ENCODE peak calls at places on chromosomes 12 and 14, in seven cellular contexts. One of them, this sample, is unnamed.

GRCh38 chr12:56954956-56955355 is 2.5 kb downstream of the RDH16 start:
- DNase-seq in left cardiac atrium: no peak
- DNase-seq in tibial artery: no peak
- DNase-seq in non-pigmented ciliary epithelial cell: no peak
- DNase-seq in T47D: no peak
- DNase-seq in Ammon's horn: no peak
- DNase-seq in NCI-H1436: no peak
- DNase-seq in this sample: no peak

GRCh38 chr12:131604146-131604844 is 106.6 kb upstream of the SFSWAP start:
- DNase-seq in NCI-H1436: no peak
- DNase-seq in tibial artery: no peak
- DNase-seq in Ammon's horn: no peak
- DNase-seq in left cardiac atrium: no peak
- DNase-seq in T47D: no peak
- DNase-seq in non-pigmented ciliary epithelial cell: no peak
- DNase-seq in this sample: no peak

GRCh38 chr14:81886588-81886987 is 352.9 kb upstream of the SEL1L start:
- DNase-seq in NCI-H1436: no peak
- DNase-seq in non-pigmented ciliary epithelial cell: no peak
- DNase-seq in left cardiac atrium: no peak
- DNase-seq in Ammon's horn: no peak
- DNase-seq in tibial artery: no peak
- DNase-seq in T47D: no peak
- DNase-seq in this sample: no peak

GRCh38 chr14:80955434-80955939 is at the start of gene TSHR:
- DNase-seq in left cardiac atrium: no peak
- DNase-seq in NCI-H1436: no peak
- DNase-seq in tibial artery: no peak
- DNase-seq in non-pigmented ciliary epithelial cell: no peak
- DNase-seq in Ammon's horn: no peak
- DNase-seq in T47D: no peak
- DNase-seq in this sample: no peak

GRCh38 chr14:53002576-53002975 is 51.7 kb upstream of the FERMT2 start:
- DNase-seq in left cardiac atrium: no peak
- DNase-seq in Ammon's horn: no peak
- DNase-seq in NCI-H1436: no peak
- DNase-seq in T47D: no peak
- DNase-seq in non-pigmented ciliary epithelial cell: no peak
- DNase-seq in tibial artery: no peak
- DNase-seq in this sample: no peak

GRCh38 chr12:95218852-95219171 is 1.2 kb downstream of the VEZT start:
- DNase-seq in non-pigmented ciliary epithelial cell: no peak
- DNase-seq in left cardiac atrium: no peak
- DNase-seq in T47D: peak
- DNase-seq in NCI-H1436: peak
- DNase-seq in Ammon's horn: peak
- DNase-seq in tibial artery: no peak
- DNase-seq in this sample: no peak

GRCh38 chr14:24430682-24431568 is 1.2 kb downstream of the KHNYN start:
- DNase-seq in tibial artery: peak
- DNase-seq in left cardiac atrium: peak
- DNase-seq in Ammon's horn: no peak
- DNase-seq in non-pigmented ciliary epithelial cell: peak
- DNase-seq in T47D: no peak
- DNase-seq in NCI-H1436: no peak
- DNase-seq in this sample: no peak

GRCh38 chr12:99131761-99132199 is 486.7 kb downstream of the APAF1 start:
- DNase-seq in T47D: no peak
- DNase-seq in tibial artery: no peak
- DNase-seq in Ammon's horn: peak
- DNase-seq in NCI-H1436: no peak
- DNase-seq in left cardiac atrium: peak
- DNase-seq in non-pigmented ciliary epithelial cell: peak
- DNase-seq in this sample: no peak

GRCh38 chr12:38664661-38665269 is 240.6 kb downstream of the CPNE8 start:
- DNase-seq in Ammon's horn: no peak
- DNase-seq in NCI-H1436: no peak
- DNase-seq in non-pigmented ciliary epithelial cell: no peak
- DNase-seq in T47D: peak
- DNase-seq in tibial artery: no peak
- DNase-seq in left cardiac atrium: no peak
- DNase-seq in this sample: no peak

GRCh38 chr12:96606646-96607045 is 117.3 kb downstream of the CFAP54 start:
- DNase-seq in tibial artery: no peak
- DNase-seq in left cardiac atrium: no peak
- DNase-seq in NCI-H1436: no peak
- DNase-seq in Ammon's horn: peak
- DNase-seq in non-pigmented ciliary epithelial cell: no peak
- DNase-seq in T47D: no peak
- DNase-seq in this sample: no peak

GRCh38 chr12:115598827-115599226 is 678.7 kb downstream of the MED13L start:
- DNase-seq in non-pigmented ciliary epithelial cell: no peak
- DNase-seq in NCI-H1436: no peak
- DNase-seq in T47D: no peak
- DNase-seq in tibial artery: no peak
- DNase-seq in Ammon's horn: peak
- DNase-seq in left cardiac atrium: no peak
- DNase-seq in this sample: no peak

GRCh38 chr14:68278568-68279436 is 459.2 kb downstream of the RAD51B start:
- DNase-seq in NCI-H1436: no peak
- DNase-seq in Ammon's horn: no peak
- DNase-seq in T47D: peak
- DNase-seq in non-pigmented ciliary epithelial cell: no peak
- DNase-seq in left cardiac atrium: no peak
- DNase-seq in tibial artery: no peak
- DNase-seq in this sample: no peak